ENCODE peak calls at places on chromosomes 13 and 19, in five cellular contexts. K, J, N, V and I are unnamed samples.

GRCh38 chr19:4800591-4801081 is 9.1 kb downstream of the FEM1A start:
- DNase-seq in K (no peak), J (peak; percentile 87), N (no peak), V (no peak), I (no peak)

GRCh38 chr19:54462072-54462712 is 1.4 kb downstream of the LENG9 start:
- DNase-seq in K (no peak), J (peak; percentile 50), N (no peak), V (no peak), I (no peak)

GRCh38 chr19:29211562-29212416 is 1.2 kb downstream of the UQCRFS1 start:
- DNase-seq in K (no peak), J (no peak), N (no peak), V (no peak), I (no peak)

GRCh38 chr13:108850706-108851105 is 221.3 kb downstream of the MYO16 start:
- DNase-seq in K (no peak), J (no peak), N (no peak), V (no peak), I (no peak)

GRCh38 chr13:111537843-111538499 is 217.5 kb downstream of the TEX29 start:
- DNase-seq in K (no peak), J (no peak), N (no peak), V (no peak), I (no peak)

GRCh38 chr13:48400820-48401219 is 12.1 kb downstream of the LPAR6 start:
- DNase-seq in K (no peak), J (no peak), N (no peak), V (no peak), I (no peak)

GRCh38 chr13:20873348-20873747 is 29.2 kb downstream of the XPO4 start:
- DNase-seq in K (peak; percentile 63), J (no peak), N (no peak), V (no peak), I (no peak)

GRCh38 chr13:26914148-26914547 is 153.6 kb upstream of the GPR12 start:
- DNase-seq in K (no peak), J (no peak), N (no peak), V (no peak), I (no peak)

GRCh38 chr19:33054623-33055022 is 10.1 kb downstream of the RHPN2 start:
- DNase-seq in K (no peak), J (peak; percentile 90), N (no peak), V (no peak), I (no peak)

GRCh38 chr19:55386515-55386947 is 799 bp downstream of the RPL28 start:
- DNase-seq in K (no peak), J (no peak), N (no peak), V (no peak), I (no peak)

GRCh38 chr13:33015791-33016323 is 366 bp upstream of the KL start:
- DNase-seq in K (peak; percentile 45), J (peak; percentile 29), N (no peak), V (peak; percentile 45), I (peak; percentile 59)

GRCh38 chr13:108948269-108948671 is 318.9 kb downstream of the MYO16 start:
- DNase-seq in K (no peak), J (no peak), N (no peak), V (no peak), I (no peak)

GRCh38 chr19:18089726-18090125 is 3.0 kb upstream of the IL12RB1 start:
- DNase-seq in K (no peak), J (no peak), N (no peak), V (no peak), I (no peak)

GRCh38 chr13:37102896-37103295 is 2.6 kb downstream of the CSNK1A1L start:
- DNase-seq in K (no peak), J (no peak), N (no peak), V (no peak), I (no peak)

GRCh38 chr13:112580912-112581311 is 7.0 kb downstream of the TUBGCP3 start:
- DNase-seq in K (no peak), J (no peak), N (no peak), V (no peak), I (no peak)

GRCh38 chr13:93771229-93771628 is 544.6 kb downstream of the GPC6 start:
- DNase-seq in K (peak; percentile 85), J (no peak), N (no peak), V (no peak), I (no peak)

GRCh38 chr13:108346376-108346775 is 76.9 kb downstream of the TNFSF13B start:
- DNase-seq in K (no peak), J (no peak), N (no peak), V (no peak), I (no peak)

GRCh38 chr13:114222461-114222968 is 12.2 kb upstream of the CDC16 start:
- DNase-seq in K (no peak), J (no peak), N (no peak), V (no peak), I (no peak)

GRCh38 chr13:48876289-48876688 is 99.4 kb upstream of the FNDC3A start:
- DNase-seq in K (peak; percentile 38), J (no peak), N (no peak), V (no peak), I (no peak)

GRCh38 chr19:50300051-50300450 is 29.1 kb downstream of the KCNC3 start:
- DNase-seq in K (no peak), J (no peak), N (no peak), V (no peak), I (no peak)

GRCh38 chr13:106626473-106626872 is 58.5 kb upstream of the ARGLU1 start:
- DNase-seq in K (no peak), J (no peak), N (no peak), V (no peak), I (no peak)

GRCh38 chr19:55657004-55657747 is 2.3 kb downstream of the U2AF2 start:
- DNase-seq in K (no peak), J (peak; percentile 65), N (no peak), V (no peak), I (no peak)

GRCh38 chr19:49869009-49869483 is 1.7 kb upstream of the PNKP start:
- DNase-seq in K (no peak), J (no peak), N (no peak), V (no peak), I (no peak)

GRCh38 chr19:44512326-44513298 is 12.3 kb upstream of the ZNF180 start:
- DNase-seq in K (peak; percentile 69), J (no peak), N (peak; percentile 34), V (peak; percentile 82), I (peak; percentile 26)

GRCh38 chr13:48346583-48346982 is 43.0 kb downstream of the RB1 start:
- DNase-seq in K (no peak), J (no peak), N (no peak), V (no peak), I (no peak)

GRCh38 chr19:3459322-3459881 is 20.9 kb downstream of the SMIM24 start:
- DNase-seq in K (no peak), J (peak; percentile 62), N (peak; percentile 58), V (no peak), I (no peak)

GRCh38 chr19:3457531-3458228 is 22.6 kb downstream of the SMIM24 start:
- DNase-seq in K (no peak), J (no peak), N (no peak), V (no peak), I (no peak)

GRCh38 chr19:796692-797527 is at the start of gene PTBP1:
- DNase-seq in K (peak; percentile 100), J (peak; percentile 100), N (peak; percentile 100), V (peak; percentile 100), I (peak; percentile 99)
- TF ChIP-seq CTCF in K (no peak), J (peak; percentile 25), N (no peak), V (no peak), I (peak; percentile 39)

GRCh38 chr13:87810920-87811344 is 139.8 kb downstream of the SLITRK5 start:
- DNase-seq in K (no peak), J (no peak), N (no peak), V (no peak), I (no peak)

GRCh38 chr13:87814444-87814843 is 143.3 kb downstream of the SLITRK5 start:
- DNase-seq in K (no peak), J (no peak), N (no peak), V (no peak), I (no peak)

GRCh38 chr13:87810391-87810801 is 139.2 kb downstream of the SLITRK5 start:
- DNase-seq in K (peak; percentile 65), J (no peak), N (no peak), V (peak; percentile 49), I (no peak)
- TF ChIP-seq CTCF in K (peak; percentile 57), J (no peak), N (no peak), V (no peak), I (no peak)

GRCh38 chr19:5931251-5931650 is 17.2 kb downstream of the CAPS start:
- DNase-seq in K (no peak), J (no peak), N (no peak), V (no peak), I (no peak)
- TF ChIP-seq CTCF in K (no peak), J (no peak), N (no peak), V (no peak), I (no peak)

DNA sequence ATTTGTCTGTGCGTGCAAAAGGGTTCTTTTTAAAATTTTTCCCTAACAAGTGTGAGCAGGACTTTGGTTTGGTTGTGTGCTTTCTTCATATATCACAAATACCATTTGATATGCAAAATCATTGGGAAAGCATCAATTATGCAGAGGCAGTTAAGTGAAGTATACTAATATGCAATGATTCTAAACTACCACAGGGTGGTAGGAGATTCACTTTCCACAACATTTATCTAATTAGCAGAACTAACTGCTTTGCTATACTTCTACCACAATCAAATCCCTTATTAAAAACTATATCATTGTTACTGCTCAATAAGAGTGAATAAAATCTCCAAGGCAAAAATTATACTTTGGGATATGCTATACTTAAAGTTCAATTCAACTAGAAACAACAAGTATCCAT is 2738.9 kb upstream of the PCDH20 start:
- DNase-seq in K (no peak), J (no peak), N (no peak), V (no peak), I (no peak)
- TF ChIP-seq CTCF in K (peak; percentile 29), J (no peak), N (peak; percentile 53), V (no peak), I (no peak)

GRCh38 chr13:57716295-57716694 is 84.8 kb downstream of the PCDH17 start:
- DNase-seq in K (no peak), J (no peak), N (no peak), V (peak; percentile 32), I (no peak)
- TF ChIP-seq CTCF in K (peak; percentile 26), J (no peak), N (no peak), V (no peak), I (no peak)

GRCh38 chr19:2426661-2427322 is 594 bp downstream of the TIMM13 start:
- DNase-seq in K (peak; percentile 79), J (peak; percentile 41), N (no peak), V (peak; percentile 61), I (peak; percentile 50)

GRCh38 chr19:2423913-2424685 is 3.3 kb downstream of the TIMM13 start:
- DNase-seq in K (no peak), J (no peak), N (no peak), V (no peak), I (no peak)

GRCh38 chr19:2425622-2426581 is 1.5 kb downstream of the TIMM13 start:
- DNase-seq in K (no peak), J (no peak), N (no peak), V (no peak), I (no peak)

GRCh38 chr19:2422951-2423880 is 4.2 kb downstream of the TIMM13 start:
- DNase-seq in K (no peak), J (no peak), N (no peak), V (no peak), I (no peak)

GRCh38 chr19:2424686-2425621 is 2.4 kb downstream of the TIMM13 start:
- DNase-seq in K (peak; percentile 85), J (peak; percentile 30), N (peak; percentile 33), V (peak; percentile 76), I (peak; percentile 83)
- TF ChIP-seq CTCF in K (peak; percentile 49), J (no peak), N (peak; percentile 53), V (peak; percentile 33), I (peak; percentile 47)